ENCODE peak calls at places on chromosomes 2 and 18, in five cellular contexts. One of them, this sample, is unnamed. For H3K9me3, the result is how much of the 10 kb centered on the place peaks cover.

GRCh38 chr2:141467331-141467730 is 663.5 kb downstream of the LRP1B start:
- DNase-seq in MM.1S: no peak
- DNase-seq in adipocyte: no peak
- DNase-seq in fibroblast of lung: no peak
- DNase-seq in K562: no peak
- DNase-seq in this sample: no peak

GRCh38 chr18:77206676-77207370 is 42.8 kb upstream of the GALR1 start:
- DNase-seq in MM.1S: no peak
- DNase-seq in adipocyte: no peak
- DNase-seq in fibroblast of lung: peak
- DNase-seq in K562: no peak
- DNase-seq in this sample: no peak

GRCh38 chr2:154694881-154695280 is 3.6 kb upstream of the KCNJ3 start:
- DNase-seq in MM.1S: no peak
- DNase-seq in adipocyte: no peak
- DNase-seq in fibroblast of lung: no peak
- DNase-seq in K562: no peak
- DNase-seq in this sample: no peak

GRCh38 chr2:222613715-222614331 is 42.1 kb downstream of the FARSB start:
- DNase-seq in MM.1S: peak
- DNase-seq in adipocyte: peak
- DNase-seq in fibroblast of lung: peak
- DNase-seq in K562: peak
- DNase-seq in this sample: peak

GRCh38 chr2:171598713-171599319 is 76.5 kb downstream of the CYBRD1 start:
- DNase-seq in MM.1S: peak
- DNase-seq in adipocyte: peak
- DNase-seq in fibroblast of lung: peak
- DNase-seq in K562: peak
- DNase-seq in this sample: peak

GRCh38 chr18:11577271-11578112 is 31.9 kb upstream of the SLC35G4 start:
- DNase-seq in MM.1S: peak
- DNase-seq in adipocyte: no peak
- DNase-seq in fibroblast of lung: no peak
- DNase-seq in K562: no peak
- DNase-seq in this sample: no peak

GRCh38 chr18:21735452-21736015 is 5.1 kb upstream of the MIB1 start:
- DNase-seq in MM.1S: peak
- DNase-seq in adipocyte: no peak
- DNase-seq in fibroblast of lung: peak
- DNase-seq in K562: peak
- DNase-seq in this sample: no peak

GRCh38 chr2:158914731-158915130 is 53.7 kb upstream of the TANC1 start:
- DNase-seq in MM.1S: no peak
- DNase-seq in adipocyte: no peak
- DNase-seq in fibroblast of lung: peak
- DNase-seq in K562: no peak
- DNase-seq in this sample: no peak

GRCh38 chr2:209367091-209367747 is 56.6 kb upstream of the MAP2 start:
- DNase-seq in MM.1S: no peak
- DNase-seq in adipocyte: no peak
- DNase-seq in fibroblast of lung: peak
- DNase-seq in K562: no peak
- DNase-seq in this sample: no peak

GRCh38 chr18:362914-363295 is 95.1 kb upstream of the THOC1 start:
- DNase-seq in MM.1S: no peak
- DNase-seq in adipocyte: no peak
- DNase-seq in fibroblast of lung: peak
- DNase-seq in K562: no peak
- DNase-seq in this sample: no peak

GRCh38 chr18:67916142-67916541 is 399.6 kb upstream of the DSEL start:
- DNase-seq in MM.1S: no peak
- DNase-seq in adipocyte: no peak
- DNase-seq in fibroblast of lung: peak
- DNase-seq in K562: no peak
- DNase-seq in this sample: no peak

GRCh38 chr18:3579701-3580100 is 129.7 kb downstream of the TGIF1 start:
- DNase-seq in MM.1S: no peak
- DNase-seq in adipocyte: peak
- DNase-seq in fibroblast of lung: peak
- DNase-seq in K562: no peak
- DNase-seq in this sample: no peak

GRCh38 chr2:100976634-100977391 is 25.3 kb upstream of the RPL31 start:
- DNase-seq in MM.1S: no peak
- DNase-seq in adipocyte: no peak
- DNase-seq in fibroblast of lung: peak
- DNase-seq in K562: no peak
- DNase-seq in this sample: no peak

GRCh38 chr2:127453392-127454171 is 35.4 kb downstream of the PROC start:
- DNase-seq in MM.1S: no peak
- DNase-seq in adipocyte: no peak
- DNase-seq in fibroblast of lung: no peak
- DNase-seq in K562: peak
- DNase-seq in this sample: no peak

GRCh38 chr18:68172842-68173549 is 541.9 kb downstream of the TMX3 start:
- DNase-seq in MM.1S: no peak
- DNase-seq in adipocyte: no peak
- DNase-seq in fibroblast of lung: no peak
- DNase-seq in K562: no peak
- DNase-seq in this sample: peak

GRCh38 chr18:59142274-59142673 is 2.6 kb downstream of the SEC11C start:
- DNase-seq in MM.1S: peak
- DNase-seq in adipocyte: no peak
- DNase-seq in fibroblast of lung: no peak
- DNase-seq in K562: no peak
- DNase-seq in this sample: no peak

GRCh38 chr2:204687776-204688175 is 142.5 kb downstream of the PARD3B start:
- DNase-seq in MM.1S: no peak
- DNase-seq in adipocyte: peak
- DNase-seq in fibroblast of lung: no peak
- DNase-seq in K562: no peak
- DNase-seq in this sample: no peak

GRCh38 chr18:38940863-38941531 is 1375.4 kb upstream of the CELF4 start:
- DNase-seq in MM.1S: peak
- DNase-seq in adipocyte: no peak
- DNase-seq in fibroblast of lung: peak
- DNase-seq in K562: peak
- DNase-seq in this sample: no peak

GRCh38 chr2:236769981-236770671 is 200.5 kb downstream of the ACKR3 start:
- DNase-seq in MM.1S: no peak
- DNase-seq in adipocyte: peak
- DNase-seq in fibroblast of lung: peak
- DNase-seq in K562: no peak
- DNase-seq in this sample: no peak

GRCh38 chr18:64042728-64043358 is 73.0 kb downstream of the SERPINB8 start:
- DNase-seq in MM.1S: no peak
- DNase-seq in adipocyte: no peak
- DNase-seq in fibroblast of lung: no peak
- DNase-seq in K562: no peak
- DNase-seq in this sample: no peak

GRCh38 chr2:19911799-19912509 is 10.2 kb upstream of the TTC32 start:
- DNase-seq in MM.1S: no peak
- DNase-seq in adipocyte: peak
- DNase-seq in fibroblast of lung: peak
- DNase-seq in K562: no peak
- DNase-seq in this sample: no peak

GRCh38 chr2:214311931-214312749 is 98.7 kb upstream of the VWC2L start:
- DNase-seq in MM.1S: no peak
- DNase-seq in adipocyte: no peak
- DNase-seq in fibroblast of lung: peak
- DNase-seq in K562: no peak
- DNase-seq in this sample: no peak

GRCh38 chr2:113181491-113182051 is 7.8 kb downstream of the PSD4 start:
- DNase-seq in MM.1S: no peak
- DNase-seq in adipocyte: no peak
- DNase-seq in fibroblast of lung: no peak
- DNase-seq in K562: peak
- DNase-seq in this sample: no peak

GRCh38 chr2:238099709-238100048 is 461 bp upstream of the ESPNL start:
- DNase-seq in MM.1S: no peak
- DNase-seq in adipocyte: no peak
- DNase-seq in fibroblast of lung: no peak
- DNase-seq in K562: no peak
- DNase-seq in this sample: no peak

GRCh38 chr2:199446996-199447395 is 10.7 kb downstream of the SATB2 start:
- DNase-seq in MM.1S: no peak
- DNase-seq in adipocyte: no peak
- DNase-seq in fibroblast of lung: no peak
- DNase-seq in K562: no peak
- DNase-seq in this sample: no peak

GRCh38 chr2:166384774-166385173 is 9.0 kb upstream of the SCN9A start:
- DNase-seq in MM.1S: peak
- DNase-seq in adipocyte: peak
- DNase-seq in fibroblast of lung: peak
- DNase-seq in K562: no peak
- DNase-seq in this sample: no peak

GRCh38 chr18:77486985-77487384 is 237.3 kb downstream of the GALR1 start:
- DNase-seq in MM.1S: no peak
- DNase-seq in adipocyte: no peak
- DNase-seq in fibroblast of lung: no peak
- DNase-seq in K562: no peak
- DNase-seq in this sample: no peak

GRCh38 chr2:23211987-23212583 is 172.9 kb upstream of the KLHL29 start:
- DNase-seq in MM.1S: no peak
- DNase-seq in adipocyte: no peak
- DNase-seq in fibroblast of lung: no peak
- DNase-seq in K562: no peak
- DNase-seq in this sample: no peak

GRCh38 chr18:3952031-3952430 is 502.1 kb downstream of the TGIF1 start:
- DNase-seq in MM.1S: no peak
- DNase-seq in adipocyte: no peak
- DNase-seq in fibroblast of lung: no peak
- DNase-seq in K562: no peak
- DNase-seq in this sample: no peak

DNA sequence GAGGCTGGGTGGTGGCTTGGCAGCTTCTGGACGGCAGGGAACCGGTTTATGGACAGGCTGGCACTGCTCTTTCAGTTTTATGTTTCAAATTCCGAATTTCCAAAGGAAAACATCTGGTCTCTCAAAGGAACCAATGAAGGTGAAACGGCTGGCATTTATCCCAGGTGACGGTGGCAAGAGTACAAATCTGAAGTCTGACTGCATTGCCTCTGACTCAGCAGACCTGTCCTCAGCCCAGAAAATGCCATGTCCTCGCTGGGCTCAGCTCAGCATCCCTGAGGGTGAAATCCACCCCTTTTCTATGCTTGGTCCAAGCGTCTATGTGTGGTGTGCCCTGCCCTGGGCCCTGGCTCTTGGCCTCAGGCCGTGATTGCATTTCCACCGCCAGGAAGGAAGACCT is 38.1 kb downstream of the NAPG start:
- DNase-seq in MM.1S: no peak
- DNase-seq in adipocyte: no peak
- DNase-seq in fibroblast of lung: peak
- DNase-seq in K562: no peak
- DNase-seq in this sample: no peak
- H3K9me3 ChIP-seq in MM.1S: under half
- H3K9me3 ChIP-seq in adipocyte: under half
- H3K9me3 ChIP-seq in fibroblast of lung: under half
- H3K9me3 ChIP-seq in K562: under half
- H3K9me3 ChIP-seq in this sample: under half

GRCh38 chr18:79030680-79031079 is 38.5 kb upstream of the ATP9B start:
- DNase-seq in MM.1S: no peak
- DNase-seq in adipocyte: no peak
- DNase-seq in fibroblast of lung: no peak
- DNase-seq in K562: no peak
- DNase-seq in this sample: no peak

GRCh38 chr18:79022603-79023002 is 43.0 kb downstream of the SALL3 start:
- DNase-seq in MM.1S: no peak
- DNase-seq in adipocyte: no peak
- DNase-seq in fibroblast of lung: no peak
- DNase-seq in K562: no peak
- DNase-seq in this sample: no peak

GRCh38 chr18:79026491-79026890 is 42.7 kb upstream of the ATP9B start:
- DNase-seq in MM.1S: no peak
- DNase-seq in adipocyte: no peak
- DNase-seq in fibroblast of lung: no peak
- DNase-seq in K562: no peak
- DNase-seq in this sample: peak
- H3K9me3 ChIP-seq in MM.1S: under half
- H3K9me3 ChIP-seq in adipocyte: under half
- H3K9me3 ChIP-seq in fibroblast of lung: under half
- H3K9me3 ChIP-seq in K562: under half
- H3K9me3 ChIP-seq in this sample: under half

GRCh38 chr2:95530734-95531133 is 46.2 kb upstream of the TRIM43B start:
- DNase-seq in MM.1S: no peak
- DNase-seq in adipocyte: peak
- DNase-seq in fibroblast of lung: peak
- DNase-seq in K562: no peak
- DNase-seq in this sample: no peak
- H3K9me3 ChIP-seq in MM.1S: under half
- H3K9me3 ChIP-seq in adipocyte: under half
- H3K9me3 ChIP-seq in fibroblast of lung: under half
- H3K9me3 ChIP-seq in K562: under half
- H3K9me3 ChIP-seq in this sample: under half

GRCh38 chr2:10842506-10842905 is 29.9 kb upstream of the PDIA6 start:
- DNase-seq in MM.1S: no peak
- DNase-seq in adipocyte: no peak
- DNase-seq in fibroblast of lung: no peak
- DNase-seq in K562: no peak
- DNase-seq in this sample: no peak

GRCh38 chr2:10844083-10844482 is 31.5 kb upstream of the PDIA6 start:
- DNase-seq in MM.1S: no peak
- DNase-seq in adipocyte: peak
- DNase-seq in fibroblast of lung: peak
- DNase-seq in K562: no peak
- DNase-seq in this sample: peak

GRCh38 chr2:10845640-10846039 is 33.1 kb upstream of the PDIA6 start:
- DNase-seq in MM.1S: no peak
- DNase-seq in adipocyte: no peak
- DNase-seq in fibroblast of lung: no peak
- DNase-seq in K562: no peak
- DNase-seq in this sample: no peak

GRCh38 chr2:10839813-10840212 is 27.2 kb upstream of the PDIA6 start:
- DNase-seq in MM.1S: no peak
- DNase-seq in adipocyte: peak
- DNase-seq in fibroblast of lung: no peak
- DNase-seq in K562: no peak
- DNase-seq in this sample: no peak

DNA sequence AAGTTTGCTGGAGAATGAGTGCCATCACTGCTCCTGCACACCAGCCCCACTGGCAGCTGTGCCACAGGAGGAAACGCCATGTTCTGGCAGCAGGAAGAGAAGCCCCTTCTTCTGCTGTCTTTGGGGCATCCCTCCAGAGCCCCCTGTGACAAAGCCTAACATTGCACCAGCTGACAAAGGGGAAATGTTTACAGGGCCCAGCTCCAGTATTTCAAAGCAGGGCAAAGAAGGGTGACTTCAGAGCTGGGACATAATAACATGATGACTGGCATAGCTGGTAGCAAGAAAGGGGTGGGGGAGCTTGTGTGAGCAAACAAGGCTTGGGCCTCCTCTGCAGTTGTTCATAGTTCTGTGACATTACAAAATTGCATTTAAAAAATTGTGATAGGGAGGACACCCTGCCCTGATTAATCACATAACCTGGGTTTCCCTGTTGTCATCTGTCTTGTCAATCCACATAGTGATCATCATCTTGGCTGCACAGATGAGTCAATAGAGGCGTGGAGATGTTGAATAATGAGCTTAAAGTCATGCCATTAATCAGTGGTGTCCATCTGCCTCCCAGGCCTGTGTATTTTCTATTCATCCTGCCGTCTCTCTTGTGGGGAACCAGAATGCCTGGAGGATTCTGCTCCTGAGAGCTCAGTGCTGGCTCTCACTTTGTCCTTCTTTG is 29.1 kb upstream of the PDIA6 start:
- DNase-seq in MM.1S: no peak
- DNase-seq in adipocyte: no peak
- DNase-seq in fibroblast of lung: no peak
- DNase-seq in K562: no peak
- DNase-seq in this sample: no peak
- H3K9me3 ChIP-seq in MM.1S: under half
- H3K9me3 ChIP-seq in adipocyte: under half
- H3K9me3 ChIP-seq in fibroblast of lung: under half
- H3K9me3 ChIP-seq in K562: under half
- H3K9me3 ChIP-seq in this sample: under half

This sample was measured in iPS DF 6.9.